ENCODE peak calls at places on chromosome 19, in four cellular contexts. One of them, this sample, is unnamed.

GRCh38 chr19:30898353-30899103 is 450.7 kb downstream of the TSHZ3 start:
- DNase-seq in GM12878: no peak
- DNase-seq in H1: peak
- DNase-seq in HepG2: no peak
- DNase-seq in this sample: no peak

GRCh38 chr19:30170081-30170480 is 202.1 kb upstream of the ZNF536 start:
- DNase-seq in HepG2: no peak
- DNase-seq in GM12878: no peak
- DNase-seq in H1: no peak
- DNase-seq in this sample: no peak

GRCh38 chr19:2793126-2793525 is 7.8 kb downstream of the THOP1 start:
- DNase-seq in GM12878: no peak
- DNase-seq in HepG2: no peak
- DNase-seq in H1: no peak
- DNase-seq in this sample: no peak

GRCh38 chr19:35045667-35046300 is 4.3 kb downstream of the HPN start:
- DNase-seq in GM12878: peak
- DNase-seq in HepG2: no peak
- DNase-seq in H1: no peak
- DNase-seq in this sample: no peak

GRCh38 chr19:55472463-55472862 is 4.0 kb upstream of the ZNF628 start:
- DNase-seq in HepG2: peak
- DNase-seq in H1: no peak
- DNase-seq in GM12878: no peak
- DNase-seq in this sample: no peak

GRCh38 chr19:37942516-37942902 is 35.5 kb downstream of the SIPA1L3 start:
- DNase-seq in GM12878: no peak
- DNase-seq in HepG2: no peak
- DNase-seq in H1: no peak
- DNase-seq in this sample: no peak

GRCh38 chr19:8311461-8312260 is 3.5 kb upstream of the CD320 start:
- DNase-seq in HepG2: no peak
- DNase-seq in H1: no peak
- DNase-seq in GM12878: no peak
- DNase-seq in this sample: no peak

GRCh38 chr19:4284176-4284958 is 5.3 kb downstream of the SHD start:
- DNase-seq in H1: peak
- DNase-seq in GM12878: no peak
- DNase-seq in HepG2: peak
- DNase-seq in this sample: no peak

GRCh38 chr19:43534811-43535761 is 2.1 kb downstream of the ZNF575 start:
- DNase-seq in H1: peak
- DNase-seq in HepG2: peak
- DNase-seq in GM12878: no peak
- DNase-seq in this sample: no peak

GRCh38 chr19:4914736-4915501 is 5.6 kb downstream of the UHRF1 start:
- DNase-seq in GM12878: no peak
- DNase-seq in HepG2: no peak
- DNase-seq in H1: no peak
- DNase-seq in this sample: no peak

GRCh38 chr19:16542894-16543498 is 759 bp upstream of the CHERP start:
- DNase-seq in GM12878: no peak
- DNase-seq in HepG2: no peak
- DNase-seq in H1: no peak
- DNase-seq in this sample: no peak

GRCh38 chr19:18446145-18446810 is 8.3 kb upstream of the ISYNA1 start:
- DNase-seq in GM12878: no peak
- DNase-seq in H1: no peak
- DNase-seq in HepG2: no peak
- DNase-seq in this sample: no peak

GRCh38 chr19:46033401-46033800 is 7.4 kb downstream of the IGFL4 start:
- DNase-seq in GM12878: no peak
- DNase-seq in H1: no peak
- DNase-seq in HepG2: no peak
- DNase-seq in this sample: no peak

GRCh38 chr19:34996978-34997640 is 3.0 kb upstream of the GRAMD1A start:
- DNase-seq in HepG2: peak
- DNase-seq in H1: no peak
- DNase-seq in GM12878: no peak
- DNase-seq in this sample: no peak

GRCh38 chr19:2933490-2933910 is 11.3 kb downstream of the ZNF77 start:
- DNase-seq in H1: no peak
- DNase-seq in HepG2: no peak
- DNase-seq in GM12878: no peak
- DNase-seq in this sample: no peak

GRCh38 chr19:49168421-49168820 is 10.8 kb downstream of the TRPM4 start:
- DNase-seq in HepG2: no peak
- DNase-seq in GM12878: no peak
- DNase-seq in H1: no peak
- DNase-seq in this sample: no peak

GRCh38 chr19:53541971-53542370 is 4.0 kb downstream of the ZNF331 start:
- DNase-seq in H1: no peak
- DNase-seq in GM12878: no peak
- DNase-seq in HepG2: no peak
- DNase-seq in this sample: no peak

GRCh38 chr19:30870861-30871260 is 478.4 kb downstream of the TSHZ3 start:
- DNase-seq in GM12878: no peak
- DNase-seq in H1: no peak
- DNase-seq in HepG2: no peak
- DNase-seq in this sample: no peak

GRCh38 chr19:8609210-8610040 is 1.1 kb downstream of the ADAMTS10 start:
- DNase-seq in GM12878: no peak
- DNase-seq in H1: peak
- DNase-seq in HepG2: peak
- DNase-seq in this sample: no peak

GRCh38 chr19:40995355-40995754 is 4.3 kb downstream of the CYP2B6 start:
- DNase-seq in GM12878: no peak
- DNase-seq in H1: no peak
- DNase-seq in HepG2: no peak
- DNase-seq in this sample: no peak

GRCh38 chr19:28610731-28611130 is 602.2 kb downstream of the UQCRFS1 start:
- DNase-seq in H1: no peak
- DNase-seq in HepG2: no peak
- DNase-seq in GM12878: no peak
- DNase-seq in this sample: no peak

GRCh38 chr19:53980553-53981407 is 10.7 kb upstream of the CACNG6 start:
- DNase-seq in GM12878: no peak
- DNase-seq in H1: no peak
- DNase-seq in HepG2: peak
- DNase-seq in this sample: peak

GRCh38 chr19:17321655-17322489 is 12.5 kb downstream of the DDA1 start:
- DNase-seq in GM12878: no peak
- DNase-seq in HepG2: no peak
- DNase-seq in H1: no peak
- DNase-seq in this sample: no peak

GRCh38 chr19:51794865-51795490 is at the start of gene FPR3:
- DNase-seq in GM12878: no peak
- DNase-seq in HepG2: no peak
- DNase-seq in H1: no peak
- DNase-seq in this sample: no peak

GRCh38 chr19:36032251-36033104 is at the start of gene CLIP3:
- DNase-seq in HepG2: no peak
- DNase-seq in GM12878: no peak
- DNase-seq in H1: no peak
- DNase-seq in this sample: no peak

GRCh38 chr19:16319466-16319865 is 5.2 kb upstream of the KLF2 start:
- DNase-seq in GM12878: no peak
- DNase-seq in HepG2: no peak
- DNase-seq in H1: no peak
- DNase-seq in this sample: no peak

GRCh38 chr19:47312366-47313006 is 2.8 kb downstream of the C5AR1 start:
- DNase-seq in GM12878: no peak
- DNase-seq in HepG2: no peak
- DNase-seq in H1: no peak
- DNase-seq in this sample: no peak

GRCh38 chr19:47310323-47310722 is 662 bp downstream of the C5AR1 start:
- DNase-seq in H1: no peak
- DNase-seq in GM12878: no peak
- DNase-seq in HepG2: no peak
- DNase-seq in this sample: no peak

GRCh38 chr19:47309608-47310007 is at the start of gene C5AR1:
- DNase-seq in GM12878: no peak
- DNase-seq in H1: no peak
- DNase-seq in HepG2: no peak
- DNase-seq in this sample: no peak

GRCh38 chr19:47309038-47309437 is 623 bp upstream of the C5AR1 start:
- DNase-seq in GM12878: no peak
- DNase-seq in HepG2: no peak
- DNase-seq in H1: no peak
- DNase-seq in this sample: no peak

DNA sequence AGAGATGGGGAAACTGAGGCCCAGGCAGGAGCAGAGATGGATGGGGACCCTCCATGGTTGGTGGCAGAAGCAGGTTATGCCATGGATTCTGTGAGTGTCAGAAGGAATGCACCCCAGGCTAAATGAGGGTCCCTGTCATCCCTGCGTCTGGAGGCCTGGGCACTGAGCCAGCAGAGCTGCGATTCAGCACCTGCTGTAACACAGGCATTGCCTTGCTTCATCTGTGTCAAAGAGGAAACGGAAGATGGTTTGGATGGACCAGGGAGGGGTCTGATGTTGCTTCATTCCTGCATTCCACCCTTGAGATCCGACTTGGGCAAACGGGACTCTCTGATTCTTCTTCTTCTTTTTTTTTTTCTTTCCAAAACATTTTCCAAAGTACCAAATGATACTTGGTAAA is 1.2 kb downstream of the C5AR1 start:
- DNase-seq in H1: no peak
- DNase-seq in GM12878: no peak
- DNase-seq in HepG2: peak
- DNase-seq in this sample: no peak
- TF ChIP-seq ZNF274 in H1: no peak
- TF ChIP-seq ZNF274 in GM12878: no peak
- TF ChIP-seq ZNF274 in HepG2: no peak
- TF ChIP-seq ZNF274 in this sample: no peak

GRCh38 chr19:50331187-50332013 is 2.2 kb upstream of the KCNC3 start:
- DNase-seq in GM12878: no peak
- DNase-seq in H1: no peak
- DNase-seq in HepG2: no peak
- DNase-seq in this sample: no peak

GRCh38 chr19:50329146-50329925 is at the start of gene KCNC3:
- DNase-seq in H1: peak
- DNase-seq in HepG2: peak
- DNase-seq in GM12878: peak
- DNase-seq in this sample: peak

GRCh38 chr19:50332264-50333038 is 3.3 kb upstream of the KCNC3 start:
- DNase-seq in GM12878: no peak
- DNase-seq in HepG2: no peak
- DNase-seq in H1: no peak
- DNase-seq in this sample: no peak

GRCh38 chr19:50332014-50332263 is 2.8 kb upstream of the KCNC3 start:
- DNase-seq in H1: no peak
- DNase-seq in HepG2: no peak
- DNase-seq in GM12878: no peak
- DNase-seq in this sample: no peak

GRCh38 chr19:50330365-50331078 is 1.3 kb upstream of the KCNC3 start:
- DNase-seq in GM12878: no peak
- DNase-seq in HepG2: peak
- DNase-seq in H1: peak
- DNase-seq in this sample: no peak
- TF ChIP-seq YY1 in GM12878: no peak
- TF ChIP-seq YY1 in HepG2: no peak
- TF ChIP-seq YY1 in H1: no peak
- TF ChIP-seq YY1 in this sample: no peak

DNA sequence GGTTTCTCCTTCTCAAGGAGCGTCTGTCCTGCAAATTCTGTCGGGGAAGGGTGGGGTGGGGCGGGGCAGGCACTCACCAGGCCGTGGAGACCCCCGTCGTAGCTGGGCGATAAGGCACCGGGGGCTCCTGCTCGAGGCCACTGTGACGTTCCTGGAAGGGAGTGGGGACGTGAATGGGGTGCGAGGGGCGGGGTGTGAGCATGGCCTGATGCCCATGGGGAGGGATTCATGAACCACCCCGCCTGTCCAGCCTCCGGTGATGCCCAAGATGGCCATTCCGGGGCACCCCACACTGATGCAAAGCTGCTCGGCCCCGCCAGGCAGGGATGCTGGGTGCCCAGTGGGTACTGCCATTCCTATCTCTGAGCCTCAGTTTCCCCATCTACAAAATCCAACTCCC is 14.4 kb upstream of the UQCR11 start:
- DNase-seq in H1: no peak
- DNase-seq in HepG2: no peak
- DNase-seq in GM12878: no peak
- DNase-seq in this sample: no peak
- TF ChIP-seq SUZ12 in H1: no peak
- TF ChIP-seq SUZ12 in HepG2: no peak
- TF ChIP-seq SUZ12 in GM12878: no peak
- TF ChIP-seq SUZ12 in this sample: no peak

GRCh38 chr19:47448360-47448727 is 23.3 kb downstream of the SLC8A2 start:
- DNase-seq in GM12878: no peak
- DNase-seq in HepG2: no peak
- DNase-seq in H1: no peak
- DNase-seq in this sample: no peak

GRCh38 chr19:47445937-47446402 is 25.7 kb downstream of the SLC8A2 start:
- DNase-seq in GM12878: no peak
- DNase-seq in HepG2: no peak
- DNase-seq in H1: no peak
- DNase-seq in this sample: no peak

GRCh38 chr19:47446534-47447469 is 24.9 kb downstream of the SLC8A2 start:
- DNase-seq in HepG2: no peak
- DNase-seq in GM12878: no peak
- DNase-seq in H1: peak
- DNase-seq in this sample: peak

GRCh38 chr19:47445527-47445926 is 26.2 kb downstream of the SLC8A2 start:
- DNase-seq in H1: no peak
- DNase-seq in GM12878: no peak
- DNase-seq in HepG2: no peak
- DNase-seq in this sample: no peak

DNA sequence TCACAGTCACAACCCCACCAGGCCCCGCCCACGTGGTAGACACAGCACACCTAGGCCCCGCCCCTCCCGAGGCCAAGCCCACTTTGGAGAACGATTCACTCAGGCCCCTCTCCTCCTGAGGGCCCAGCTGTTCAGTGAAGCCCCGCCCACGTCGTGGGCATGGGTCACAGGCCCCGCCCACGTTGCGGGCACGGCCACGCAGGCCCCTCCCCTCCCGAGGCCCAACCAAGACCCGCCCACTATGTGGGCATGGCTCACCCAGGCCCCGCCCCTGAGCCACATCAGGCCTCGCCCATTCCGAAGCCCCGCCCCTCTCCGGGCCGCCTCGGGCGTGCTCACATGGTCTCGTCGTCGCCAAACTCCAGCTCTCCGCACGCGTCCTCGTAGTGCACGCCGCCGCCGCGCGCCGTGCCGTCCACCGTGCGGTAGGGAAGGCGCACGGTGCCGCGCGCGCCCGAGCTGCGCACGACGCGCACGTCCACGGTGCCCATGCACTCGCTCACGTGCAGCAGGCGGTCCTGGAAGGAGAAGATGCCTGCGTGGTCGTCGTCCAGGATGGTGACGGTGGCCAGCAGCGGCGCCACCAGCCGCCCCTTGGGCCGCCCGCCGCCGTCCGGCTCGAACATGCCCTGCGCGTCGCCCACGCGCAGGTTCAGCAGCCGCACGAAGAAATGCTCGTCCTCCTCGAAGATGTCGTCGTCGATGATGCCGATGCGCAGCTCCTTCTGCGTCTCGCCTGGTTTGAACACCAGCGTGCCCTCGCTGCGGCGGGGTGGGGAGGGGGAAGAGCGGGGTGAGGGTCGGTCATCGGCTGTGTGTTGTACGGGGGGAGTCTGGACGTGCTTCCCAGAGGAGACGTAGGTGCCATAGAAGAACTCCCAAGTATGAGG is 24.0 kb downstream of the SLC8A2 start:
- DNase-seq in HepG2: peak
- DNase-seq in GM12878: no peak
- DNase-seq in H1: peak
- DNase-seq in this sample: peak
- TF ChIP-seq ZNF274 in HepG2: no peak
- TF ChIP-seq ZNF274 in GM12878: no peak
- TF ChIP-seq ZNF274 in H1: no peak
- TF ChIP-seq ZNF274 in this sample: no peak

This sample was measured in NT2/D1.